ENCODE peak calls at places on chromosome 22, in four cellular contexts. N, P, H and G are unnamed samples.
A peak's percentile ranks its signal among the peaks of the same experiment; 100 is the strongest.

GRCh38 chr22:17411213-17411612 is 42.0 kb downstream of the CECR2 start:
- DNase-seq in H (no peak), P (no peak), N (no peak), G (no peak)

GRCh38 chr22:35191412-35191811 is 65.9 kb upstream of the HMGXB4 start:
- DNase-seq in H (no peak), P (no peak), N (peak; percentile 12), G (no peak)

GRCh38 chr22:30191049-30191701 is 55.4 kb downstream of the LIF start:
- DNase-seq in P (no peak), N (no peak), H (no peak), G (no peak)

GRCh38 chr22:17829691-17830040 is 55.4 kb upstream of the BID start:
- DNase-seq in H (no peak), N (no peak), P (no peak), G (no peak)

GRCh38 chr22:25745341-25746011 is 3.5 kb downstream of the MYO18B start:
- DNase-seq in N (no peak), P (no peak), H (no peak), G (no peak)

GRCh38 chr22:25970996-25971811 is 198.1 kb upstream of the SEZ6L start:
- DNase-seq in P (no peak), N (no peak), H (no peak), G (no peak)

GRCh38 chr22:31841029-31841827 is 87.4 kb downstream of the DEPDC5 start:
- DNase-seq in N (no peak), H (no peak), P (no peak), G (no peak)

GRCh38 chr22:31488346-31488883 is 1.2 kb downstream of the EIF4ENIF1 start:
- DNase-seq in N (no peak), P (no peak), H (no peak), G (no peak)

GRCh38 chr22:24400726-24401596 is 26.4 kb upstream of the ADORA2A start:
- DNase-seq in P (no peak), N (no peak), H (no peak), G (no peak)

GRCh38 chr22:45709004-45709739 is 37.5 kb downstream of the ATXN10 start:
- DNase-seq in N (no peak), H (no peak), P (no peak), G (no peak)

GRCh38 chr22:42401562-42402334 is 30.5 kb downstream of the NFAM1 start:
- DNase-seq in N (no peak), P (no peak), H (no peak), G (no peak)

GRCh38 chr22:47088480-47089145 is 326.2 kb downstream of the TBC1D22A start:
- DNase-seq in P (no peak), H (no peak), N (no peak), G (no peak)

GRCh38 chr22:42662114-42663021 is 13.2 kb upstream of the CYB5R3 start:
- DNase-seq in H (peak; percentile 65), P (peak; percentile 70), N (no peak), G (peak; percentile 86)

GRCh38 chr22:48955351-48956311 is 872.0 kb downstream of the BRD1 start:
- DNase-seq in N (no peak), P (no peak), H (no peak), G (no peak)

GRCh38 chr22:46986788-46987187 is 224.3 kb downstream of the TBC1D22A start:
- DNase-seq in N (no peak), H (no peak), P (no peak), G (no peak)

GRCh38 chr22:47394504-47395440 is 632.3 kb downstream of the TBC1D22A start:
- DNase-seq in P (no peak), N (no peak), H (no peak), G (no peak)

GRCh38 chr22:17300926-17301325 is 68.3 kb upstream of the CECR2 start:
- DNase-seq in N (no peak), P (no peak), H (no peak), G (no peak)

GRCh38 chr22:48494968-48495750 is 1332.5 kb downstream of the BRD1 start:
- DNase-seq in N (no peak), P (no peak), H (no peak), G (no peak)

GRCh38 chr22:41922336-41922735 is 4.3 kb downstream of the TNFRSF13C start:
- DNase-seq in H (no peak), P (no peak), N (no peak), G (no peak)

GRCh38 chr22:19129871-19130270 is 1.2 kb upstream of the TSSK2 start:
- DNase-seq in N (no peak), P (no peak), H (no peak), G (no peak)

DNA sequence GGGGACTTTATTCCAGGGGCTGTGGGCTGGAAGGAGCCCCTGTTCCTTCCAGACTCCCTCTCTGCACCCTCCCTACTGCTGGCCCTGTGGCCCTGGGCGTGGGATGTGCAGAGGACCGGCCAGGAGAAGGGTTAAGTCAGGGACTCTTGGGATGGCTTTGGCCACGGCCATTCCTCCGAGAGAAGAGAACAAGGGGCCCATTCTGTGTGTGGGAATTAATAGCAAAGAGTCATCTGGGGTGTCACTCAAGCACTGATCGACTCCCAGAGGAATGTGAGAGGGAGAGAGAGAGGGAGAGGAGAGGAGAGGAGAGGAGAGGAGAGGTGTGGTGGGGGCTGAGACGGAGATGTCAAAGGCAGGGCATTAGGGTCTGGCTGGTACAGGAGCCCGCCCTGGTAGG is 14.2 kb upstream of the SOX10 start:
- DNase-seq in P (no peak), N (no peak), H (no peak), G (no peak)
- TF ChIP-seq POLR2AphosphoS5 in P (no peak), N (no peak), H (no peak), G (no peak)

GRCh38 chr22:22927888-22928665 is 40.5 kb downstream of the IGLL5 start:
- DNase-seq in H (no peak), N (no peak), P (no peak), G (no peak)
- TF ChIP-seq POLR2AphosphoS5 in H (no peak), N (no peak), P (no peak), G (no peak)

GRCh38 chr22:50249382-50250248 is 1.4 kb downstream of the HDAC10 start:
- DNase-seq in P (no peak), N (no peak), H (no peak), G (no peak)

GRCh38 chr22:50252081-50253045 is 1.3 kb upstream of the HDAC10 start:
- DNase-seq in N (no peak), H (peak; percentile 77), P (peak; percentile 68), G (peak; percentile 78)

GRCh38 chr22:50250249-50250554 is 863 bp downstream of the HDAC10 start:
- DNase-seq in N (no peak), H (no peak), P (no peak), G (no peak)

GRCh38 chr22:50251472-50252054 is 498 bp upstream of the HDAC10 start:
- DNase-seq in N (no peak), P (no peak), H (no peak), G (no peak)

DNA sequence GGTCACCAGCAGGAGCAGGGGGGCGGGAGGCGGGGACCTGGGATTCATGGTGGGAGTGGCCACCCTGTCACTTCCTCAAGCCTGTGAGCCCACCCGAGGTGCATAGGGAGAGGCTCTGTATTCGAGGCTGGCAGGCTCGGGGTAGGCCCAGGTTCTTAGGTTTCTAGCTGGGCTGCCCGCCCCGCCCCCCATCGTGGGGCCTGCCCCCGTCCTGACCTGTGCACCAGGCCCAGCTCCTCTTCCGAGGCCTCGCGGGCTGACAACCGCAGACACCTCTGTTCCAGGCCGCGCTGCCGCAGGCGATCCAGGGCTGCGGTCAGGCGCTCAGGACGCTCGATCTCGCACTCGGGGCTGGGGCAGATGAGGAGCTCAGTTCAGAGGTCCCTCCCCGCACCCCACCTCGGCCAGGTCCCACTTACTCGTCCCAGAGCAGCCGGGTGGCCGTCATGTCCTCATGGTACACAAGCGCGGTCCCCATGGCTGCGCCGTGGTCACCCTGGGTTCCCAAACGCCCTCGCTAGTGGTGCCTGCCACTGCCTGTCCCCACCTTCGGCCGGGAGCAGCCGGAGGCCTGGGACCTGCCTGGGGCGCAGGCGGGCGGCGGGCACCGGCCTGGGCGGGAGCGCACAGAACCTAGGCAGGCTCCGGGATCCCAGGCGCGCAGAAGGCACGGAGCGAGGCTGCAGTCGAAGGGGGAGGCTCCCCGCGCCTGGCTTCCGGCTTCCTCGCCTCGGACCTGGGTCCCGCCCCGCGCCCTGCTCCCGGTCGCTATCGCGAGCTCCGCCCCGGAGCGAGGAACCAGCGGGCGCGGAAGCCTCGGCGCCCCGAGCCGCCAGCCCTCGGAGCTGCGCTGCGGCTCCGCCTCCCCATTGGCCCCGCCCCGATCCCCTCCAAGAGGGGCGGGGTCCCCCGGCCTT is at the start of gene HDAC10:
- DNase-seq in H (peak; percentile 85), P (peak; percentile 98), N (no peak), G (peak; percentile 94)
- TF ChIP-seq POLR2AphosphoS5 in H (peak; percentile 70), P (peak; percentile 60), N (peak; percentile 69), G (peak; percentile 70)

DNA sequence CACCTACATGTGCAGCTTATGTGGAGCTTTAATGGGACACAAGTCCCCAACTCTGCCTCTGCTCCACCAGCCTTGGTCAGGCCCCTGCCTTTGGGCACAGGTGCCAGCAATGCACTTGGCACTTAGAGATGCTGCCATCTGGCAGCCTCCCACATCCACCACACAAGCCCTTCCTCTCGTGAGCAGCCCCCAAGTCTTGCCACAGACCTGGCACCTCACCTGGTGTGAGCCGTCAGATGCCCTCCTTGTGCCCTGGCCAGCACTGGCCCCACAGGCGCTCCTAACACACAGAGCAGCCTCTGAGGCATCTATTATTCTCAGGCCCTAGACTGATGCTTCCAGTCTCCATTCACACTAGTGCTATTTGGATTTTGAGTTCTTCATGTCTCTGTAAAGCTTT is 24.5 kb upstream of the SERPIND1 start:
- DNase-seq in P (no peak), H (no peak), N (no peak), G (no peak)
- TF ChIP-seq POLR2AphosphoS5 in P (no peak), H (no peak), N (no peak), G (no peak)

DNA sequence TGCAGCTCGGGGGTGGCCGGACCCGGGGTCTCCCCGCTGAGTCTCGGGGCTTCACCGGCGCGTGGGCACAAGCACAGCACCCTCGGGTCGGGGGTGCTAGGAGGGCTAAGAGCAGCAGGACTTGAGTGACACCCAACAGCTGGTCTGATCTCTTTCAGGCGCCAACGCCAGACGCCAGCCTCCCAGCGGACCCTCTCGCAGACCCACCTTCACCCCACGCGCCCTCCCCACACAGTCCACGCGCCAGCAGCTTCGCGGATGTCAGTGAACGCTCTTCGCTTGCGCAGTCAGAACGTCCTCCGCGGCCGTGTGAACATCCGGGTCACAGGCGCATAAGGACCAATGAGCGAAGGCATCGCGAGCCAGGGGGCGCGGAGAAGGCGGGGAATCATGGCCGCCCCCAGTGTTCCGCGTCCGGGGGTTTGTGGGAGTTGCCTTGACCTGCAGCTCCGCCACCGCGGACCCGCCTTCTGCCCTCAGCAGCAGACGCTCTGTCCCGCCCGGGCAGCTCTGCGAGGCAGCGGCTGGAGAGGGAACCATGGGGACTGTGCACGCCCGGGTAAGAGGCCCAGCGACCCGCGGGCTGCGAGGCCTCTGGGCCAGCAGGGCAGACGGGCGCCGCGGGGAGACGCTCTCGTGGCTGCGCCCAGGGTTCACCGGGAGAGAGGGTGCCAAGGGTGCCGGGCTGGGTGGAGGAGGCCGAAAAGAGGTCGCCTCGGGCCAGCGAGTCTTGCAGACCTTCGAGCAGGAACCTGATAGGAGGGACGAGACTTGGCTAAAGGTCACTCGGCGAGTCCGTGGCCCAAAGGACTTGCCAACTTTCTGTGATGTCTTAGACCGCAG is at the start of gene SAMM50:
- DNase-seq in H (peak; percentile 93), N (peak; percentile 81), P (peak; percentile 92), G (peak; percentile 92)
- TF ChIP-seq POLR2AphosphoS5 in H (peak; percentile 96), N (peak; percentile 90), P (peak; percentile 97), G (peak; percentile 98)